ENCODE peak calls at places on chromosome 20, in six cellular contexts. F, K, E, I, N and H are unnamed samples.
A peak's percentile ranks its signal among the peaks of the same experiment; 100 is the strongest.

GRCh38 chr20:43945391-43946205 is 30.9 kb downstream of the TOX2 start:
- DNase-seq in E (no peak), N (no peak), I (no peak), K (no peak), F (no peak), H (no peak)

GRCh38 chr20:17835240-17835940 is 133.2 kb downstream of the SNX5 start:
- DNase-seq in I (no peak), N (no peak), K (no peak), E (peak; percentile 41), F (peak; percentile 21), H (no peak)

GRCh38 chr20:44271915-44272663 is 25.0 kb downstream of the GDAP1L1 start:
- DNase-seq in K (peak; percentile 82), E (no peak), F (no peak), N (peak; percentile 8), I (no peak), H (no peak)

GRCh38 chr20:60138263-60139127 is 180.3 kb downstream of the CDH26 start:
- DNase-seq in F (no peak), I (peak; percentile 37), N (peak; percentile 10), E (peak; percentile 48), K (no peak), H (no peak)

GRCh38 chr20:38680492-38681118 is 43.7 kb upstream of the SLC32A1 start:
- DNase-seq in F (peak; percentile 10), I (no peak), E (no peak), N (peak; percentile 28), K (peak; percentile 70), H (peak; percentile 68)

GRCh38 chr20:23223908-23224307 is 126.7 kb upstream of the NXT1 start:
- DNase-seq in N (no peak), E (no peak), F (no peak), K (no peak), I (no peak), H (no peak)

GRCh38 chr20:7459123-7459522 is 481.1 kb downstream of the HAO1 start:
- DNase-seq in I (no peak), F (no peak), N (no peak), E (no peak), K (no peak), H (no peak)

GRCh38 chr20:60512436-60512835 is 554.2 kb downstream of the CDH26 start:
- DNase-seq in I (no peak), N (no peak), K (no peak), F (no peak), E (no peak), H (no peak)

GRCh38 chr20:11902264-11902663 is 15.4 kb upstream of the BTBD3 start:
- DNase-seq in F (no peak), E (no peak), I (no peak), N (no peak), K (no peak), H (no peak)